ENCODE peak calls at places on chromosome 15, in ten cellular contexts. One of them, this sample, is unnamed. For H3K36me3, the result is how much of the 10 kb centered on the place peaks cover.

GRCh38 chr15:53978248-53978906 is at the start of gene UNC13C:
- DNase-seq in effector memory CD4-positive, alpha-beta T cell: no peak
- DNase-seq in upper lobe of right lung: peak
- DNase-seq in brain microvascular endothelial cell: peak
- DNase-seq in endodermal cell: peak
- DNase-seq in keratinocyte: no peak
- DNase-seq in CD8-positive, alpha-beta memory T cell: no peak
- DNase-seq in Peyer's patch: no peak
- DNase-seq in heart left ventricle: peak
- DNase-seq in upper lobe of left lung: peak
- DNase-seq in this sample: no peak

GRCh38 chr15:90648137-90649070 is 68.7 kb upstream of the BLM start:
- DNase-seq in CD8-positive, alpha-beta memory T cell: peak
- DNase-seq in endodermal cell: peak
- DNase-seq in brain microvascular endothelial cell: peak
- DNase-seq in Peyer's patch: peak
- DNase-seq in keratinocyte: no peak
- DNase-seq in effector memory CD4-positive, alpha-beta T cell: peak
- DNase-seq in upper lobe of left lung: peak
- DNase-seq in heart left ventricle: peak
- DNase-seq in upper lobe of right lung: peak
- DNase-seq in this sample: peak

GRCh38 chr15:94844533-94845390 is 613.4 kb downstream of the MCTP2 start:
- DNase-seq in upper lobe of left lung: peak
- DNase-seq in keratinocyte: no peak
- DNase-seq in heart left ventricle: peak
- DNase-seq in upper lobe of right lung: peak
- DNase-seq in Peyer's patch: no peak
- DNase-seq in brain microvascular endothelial cell: peak
- DNase-seq in effector memory CD4-positive, alpha-beta T cell: no peak
- DNase-seq in endodermal cell: peak
- DNase-seq in CD8-positive, alpha-beta memory T cell: no peak
- DNase-seq in this sample: no peak

GRCh38 chr15:87604857-87605446 is 651.6 kb downstream of the NTRK3 start:
- DNase-seq in heart left ventricle: no peak
- DNase-seq in brain microvascular endothelial cell: no peak
- DNase-seq in upper lobe of right lung: no peak
- DNase-seq in effector memory CD4-positive, alpha-beta T cell: no peak
- DNase-seq in keratinocyte: no peak
- DNase-seq in Peyer's patch: no peak
- DNase-seq in CD8-positive, alpha-beta memory T cell: no peak
- DNase-seq in upper lobe of left lung: no peak
- DNase-seq in endodermal cell: peak
- DNase-seq in this sample: no peak

GRCh38 chr15:74624020-74624602 is 8.5 kb downstream of the CLK3 start:
- DNase-seq in keratinocyte: no peak
- DNase-seq in upper lobe of left lung: peak
- DNase-seq in Peyer's patch: no peak
- DNase-seq in heart left ventricle: no peak
- DNase-seq in endodermal cell: no peak
- DNase-seq in brain microvascular endothelial cell: no peak
- DNase-seq in CD8-positive, alpha-beta memory T cell: no peak
- DNase-seq in effector memory CD4-positive, alpha-beta T cell: no peak
- DNase-seq in upper lobe of right lung: peak
- DNase-seq in this sample: no peak

GRCh38 chr15:92346063-92346462 is 47.6 kb upstream of the ST8SIA2 start:
- DNase-seq in CD8-positive, alpha-beta memory T cell: no peak
- DNase-seq in upper lobe of right lung: no peak
- DNase-seq in heart left ventricle: no peak
- DNase-seq in Peyer's patch: no peak
- DNase-seq in upper lobe of left lung: no peak
- DNase-seq in keratinocyte: no peak
- DNase-seq in brain microvascular endothelial cell: no peak
- DNase-seq in effector memory CD4-positive, alpha-beta T cell: no peak
- DNase-seq in endodermal cell: no peak
- DNase-seq in this sample: no peak

GRCh38 chr15:78757636-78757905 is 53.7 kb downstream of the ADAMTS7 start:
- DNase-seq in effector memory CD4-positive, alpha-beta T cell: no peak
- DNase-seq in heart left ventricle: no peak
- DNase-seq in upper lobe of right lung: no peak
- DNase-seq in endodermal cell: no peak
- DNase-seq in brain microvascular endothelial cell: no peak
- DNase-seq in CD8-positive, alpha-beta memory T cell: no peak
- DNase-seq in Peyer's patch: no peak
- DNase-seq in upper lobe of left lung: no peak
- DNase-seq in keratinocyte: no peak
- DNase-seq in this sample: no peak

GRCh38 chr15:49858076-49858475 is 237.2 kb downstream of the DTWD1 start:
- DNase-seq in Peyer's patch: no peak
- DNase-seq in upper lobe of left lung: no peak
- DNase-seq in effector memory CD4-positive, alpha-beta T cell: no peak
- DNase-seq in CD8-positive, alpha-beta memory T cell: no peak
- DNase-seq in upper lobe of right lung: no peak
- DNase-seq in endodermal cell: no peak
- DNase-seq in heart left ventricle: no peak
- DNase-seq in keratinocyte: no peak
- DNase-seq in brain microvascular endothelial cell: no peak
- DNase-seq in this sample: no peak

GRCh38 chr15:84947947-84948830 is 33.5 kb upstream of the PDE8A start:
- DNase-seq in CD8-positive, alpha-beta memory T cell: no peak
- DNase-seq in effector memory CD4-positive, alpha-beta T cell: no peak
- DNase-seq in upper lobe of left lung: no peak
- DNase-seq in Peyer's patch: no peak
- DNase-seq in brain microvascular endothelial cell: peak
- DNase-seq in heart left ventricle: peak
- DNase-seq in keratinocyte: peak
- DNase-seq in upper lobe of right lung: no peak
- DNase-seq in endodermal cell: no peak
- DNase-seq in this sample: no peak

GRCh38 chr15:81195339-81195864 is 1.3 kb upstream of the IL16 start:
- DNase-seq in keratinocyte: no peak
- DNase-seq in endodermal cell: no peak
- DNase-seq in Peyer's patch: no peak
- DNase-seq in upper lobe of left lung: no peak
- DNase-seq in heart left ventricle: no peak
- DNase-seq in brain microvascular endothelial cell: no peak
- DNase-seq in CD8-positive, alpha-beta memory T cell: no peak
- DNase-seq in upper lobe of right lung: no peak
- DNase-seq in effector memory CD4-positive, alpha-beta T cell: no peak
- DNase-seq in this sample: no peak

GRCh38 chr15:65099336-65099735 is 15.7 kb downstream of the UBAP1L start:
- DNase-seq in CD8-positive, alpha-beta memory T cell: no peak
- DNase-seq in keratinocyte: no peak
- DNase-seq in heart left ventricle: no peak
- DNase-seq in endodermal cell: peak
- DNase-seq in upper lobe of right lung: no peak
- DNase-seq in effector memory CD4-positive, alpha-beta T cell: no peak
- DNase-seq in Peyer's patch: no peak
- DNase-seq in upper lobe of left lung: no peak
- DNase-seq in brain microvascular endothelial cell: no peak
- DNase-seq in this sample: no peak

GRCh38 chr15:96171271-96171739 is 159.2 kb upstream of the NR2F2 start:
- DNase-seq in Peyer's patch: no peak
- DNase-seq in brain microvascular endothelial cell: no peak
- DNase-seq in heart left ventricle: no peak
- DNase-seq in upper lobe of right lung: no peak
- DNase-seq in effector memory CD4-positive, alpha-beta T cell: no peak
- DNase-seq in keratinocyte: no peak
- DNase-seq in endodermal cell: peak
- DNase-seq in CD8-positive, alpha-beta memory T cell: no peak
- DNase-seq in upper lobe of left lung: no peak
- DNase-seq in this sample: no peak

GRCh38 chr15:48177383-48177874 is 666 bp downstream of the MYEF2 start:
- DNase-seq in upper lobe of right lung: no peak
- DNase-seq in CD8-positive, alpha-beta memory T cell: peak
- DNase-seq in upper lobe of left lung: no peak
- DNase-seq in Peyer's patch: peak
- DNase-seq in effector memory CD4-positive, alpha-beta T cell: no peak
- DNase-seq in endodermal cell: no peak
- DNase-seq in heart left ventricle: no peak
- DNase-seq in keratinocyte: no peak
- DNase-seq in brain microvascular endothelial cell: peak
- DNase-seq in this sample: peak

GRCh38 chr15:85709250-85709649 is 85.5 kb downstream of the KLHL25 start:
- DNase-seq in effector memory CD4-positive, alpha-beta T cell: no peak
- DNase-seq in CD8-positive, alpha-beta memory T cell: no peak
- DNase-seq in upper lobe of right lung: no peak
- DNase-seq in Peyer's patch: no peak
- DNase-seq in heart left ventricle: no peak
- DNase-seq in endodermal cell: peak
- DNase-seq in upper lobe of left lung: no peak
- DNase-seq in brain microvascular endothelial cell: no peak
- DNase-seq in keratinocyte: no peak
- DNase-seq in this sample: no peak

GRCh38 chr15:73599934-73600333 is 33.3 kb downstream of the NPTN start:
- DNase-seq in endodermal cell: no peak
- DNase-seq in brain microvascular endothelial cell: no peak
- DNase-seq in heart left ventricle: no peak
- DNase-seq in upper lobe of left lung: no peak
- DNase-seq in Peyer's patch: no peak
- DNase-seq in effector memory CD4-positive, alpha-beta T cell: no peak
- DNase-seq in upper lobe of right lung: no peak
- DNase-seq in CD8-positive, alpha-beta memory T cell: no peak
- DNase-seq in keratinocyte: no peak
- DNase-seq in this sample: no peak

GRCh38 chr15:27064080-27064479 is 93.1 kb downstream of the GABRG3 start:
- DNase-seq in upper lobe of right lung: no peak
- DNase-seq in CD8-positive, alpha-beta memory T cell: no peak
- DNase-seq in keratinocyte: no peak
- DNase-seq in Peyer's patch: no peak
- DNase-seq in endodermal cell: no peak
- DNase-seq in upper lobe of left lung: no peak
- DNase-seq in heart left ventricle: no peak
- DNase-seq in brain microvascular endothelial cell: no peak
- DNase-seq in effector memory CD4-positive, alpha-beta T cell: no peak
- DNase-seq in this sample: no peak

GRCh38 chr15:27061739-27062138 is 90.8 kb downstream of the GABRG3 start:
- DNase-seq in brain microvascular endothelial cell: no peak
- DNase-seq in Peyer's patch: no peak
- DNase-seq in effector memory CD4-positive, alpha-beta T cell: no peak
- DNase-seq in CD8-positive, alpha-beta memory T cell: no peak
- DNase-seq in upper lobe of left lung: no peak
- DNase-seq in keratinocyte: no peak
- DNase-seq in heart left ventricle: no peak
- DNase-seq in upper lobe of right lung: no peak
- DNase-seq in endodermal cell: no peak
- DNase-seq in this sample: no peak

GRCh38 chr15:27057904-27058645 is 87.1 kb downstream of the GABRG3 start:
- DNase-seq in keratinocyte: no peak
- DNase-seq in endodermal cell: no peak
- DNase-seq in effector memory CD4-positive, alpha-beta T cell: no peak
- DNase-seq in brain microvascular endothelial cell: no peak
- DNase-seq in CD8-positive, alpha-beta memory T cell: no peak
- DNase-seq in upper lobe of right lung: no peak
- DNase-seq in Peyer's patch: no peak
- DNase-seq in upper lobe of left lung: no peak
- DNase-seq in heart left ventricle: no peak
- DNase-seq in this sample: no peak

GRCh38 chr15:27058939-27059338 is 88.0 kb downstream of the GABRG3 start:
- DNase-seq in upper lobe of left lung: no peak
- DNase-seq in keratinocyte: no peak
- DNase-seq in heart left ventricle: no peak
- DNase-seq in upper lobe of right lung: no peak
- DNase-seq in brain microvascular endothelial cell: no peak
- DNase-seq in CD8-positive, alpha-beta memory T cell: no peak
- DNase-seq in Peyer's patch: no peak
- DNase-seq in endodermal cell: no peak
- DNase-seq in effector memory CD4-positive, alpha-beta T cell: no peak
- DNase-seq in this sample: no peak

GRCh38 chr15:27059610-27060202 is 88.7 kb downstream of the GABRG3 start:
- DNase-seq in brain microvascular endothelial cell: peak
- DNase-seq in upper lobe of left lung: peak
- DNase-seq in endodermal cell: peak
- DNase-seq in Peyer's patch: no peak
- DNase-seq in heart left ventricle: no peak
- DNase-seq in upper lobe of right lung: no peak
- DNase-seq in keratinocyte: no peak
- DNase-seq in CD8-positive, alpha-beta memory T cell: no peak
- DNase-seq in effector memory CD4-positive, alpha-beta T cell: no peak
- DNase-seq in this sample: no peak
- H3K27ac ChIP-seq in brain microvascular endothelial cell: no peak
- H3K27ac ChIP-seq in upper lobe of left lung: no peak
- H3K27ac ChIP-seq in endodermal cell: no peak
- H3K27ac ChIP-seq in Peyer's patch: no peak
- H3K27ac ChIP-seq in heart left ventricle: no peak
- H3K27ac ChIP-seq in upper lobe of right lung: no peak
- H3K27ac ChIP-seq in keratinocyte: no peak
- H3K27ac ChIP-seq in CD8-positive, alpha-beta memory T cell: no peak
- H3K27ac ChIP-seq in effector memory CD4-positive, alpha-beta T cell: no peak
- H3K27ac ChIP-seq in this sample: no peak

GRCh38 chr15:58988011-58988785 is 735 bp downstream of the RNF111 start:
- DNase-seq in heart left ventricle: peak
- DNase-seq in upper lobe of right lung: peak
- DNase-seq in CD8-positive, alpha-beta memory T cell: peak
- DNase-seq in Peyer's patch: peak
- DNase-seq in effector memory CD4-positive, alpha-beta T cell: peak
- DNase-seq in upper lobe of left lung: peak
- DNase-seq in endodermal cell: peak
- DNase-seq in brain microvascular endothelial cell: peak
- DNase-seq in keratinocyte: no peak
- DNase-seq in this sample: peak
- H3K4me3 ChIP-seq in heart left ventricle: peak
- H3K4me3 ChIP-seq in upper lobe of right lung: peak
- H3K4me3 ChIP-seq in CD8-positive, alpha-beta memory T cell: peak
- H3K4me3 ChIP-seq in Peyer's patch: peak
- H3K4me3 ChIP-seq in effector memory CD4-positive, alpha-beta T cell: peak
- H3K4me3 ChIP-seq in upper lobe of left lung: peak
- H3K4me3 ChIP-seq in endodermal cell: peak
- H3K4me3 ChIP-seq in brain microvascular endothelial cell: peak
- H3K4me3 ChIP-seq in keratinocyte: peak
- H3K4me3 ChIP-seq in this sample: peak

DNA sequence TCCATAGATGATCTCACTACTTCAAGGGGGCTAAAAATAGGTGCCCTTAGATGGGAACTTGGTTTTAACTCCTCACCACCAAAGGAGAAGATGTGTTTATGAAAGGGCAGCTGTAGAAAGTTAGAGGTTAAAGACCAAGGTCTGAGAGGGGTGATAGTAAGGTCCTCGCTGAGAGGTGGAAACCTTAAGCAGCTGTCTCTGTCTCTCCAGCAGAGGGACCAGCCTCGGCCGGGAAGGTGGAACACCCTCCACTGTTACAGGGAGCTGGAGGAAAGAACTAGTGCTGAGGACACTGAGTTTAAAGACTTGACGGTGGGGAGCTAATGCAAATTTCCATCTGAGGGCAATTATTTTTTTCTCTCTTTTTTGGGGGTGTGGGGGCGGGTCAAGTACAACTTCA is 8.9 kb upstream of the RLBP1 start:
- DNase-seq in endodermal cell: no peak
- DNase-seq in brain microvascular endothelial cell: peak
- DNase-seq in Peyer's patch: no peak
- DNase-seq in upper lobe of left lung: no peak
- DNase-seq in heart left ventricle: no peak
- DNase-seq in keratinocyte: no peak
- DNase-seq in CD8-positive, alpha-beta memory T cell: no peak
- DNase-seq in effector memory CD4-positive, alpha-beta T cell: no peak
- DNase-seq in upper lobe of right lung: no peak
- DNase-seq in this sample: no peak
- H3K36me3 ChIP-seq in endodermal cell: under half
- H3K36me3 ChIP-seq in brain microvascular endothelial cell: under half
- H3K36me3 ChIP-seq in Peyer's patch: under half
- H3K36me3 ChIP-seq in upper lobe of left lung: under half
- H3K36me3 ChIP-seq in heart left ventricle: under half
- H3K36me3 ChIP-seq in keratinocyte: under half
- H3K36me3 ChIP-seq in CD8-positive, alpha-beta memory T cell: under half
- H3K36me3 ChIP-seq in effector memory CD4-positive, alpha-beta T cell: under half
- H3K36me3 ChIP-seq in upper lobe of right lung: under half
- H3K36me3 ChIP-seq in this sample: under half

GRCh38 chr15:66751579-66751978 is 49.5 kb downstream of the SMAD6 start:
- DNase-seq in effector memory CD4-positive, alpha-beta T cell: no peak
- DNase-seq in endodermal cell: no peak
- DNase-seq in heart left ventricle: no peak
- DNase-seq in upper lobe of left lung: peak
- DNase-seq in brain microvascular endothelial cell: no peak
- DNase-seq in CD8-positive, alpha-beta memory T cell: no peak
- DNase-seq in keratinocyte: no peak
- DNase-seq in Peyer's patch: no peak
- DNase-seq in upper lobe of right lung: peak
- DNase-seq in this sample: peak
- H3K27ac ChIP-seq in effector memory CD4-positive, alpha-beta T cell: no peak
- H3K27ac ChIP-seq in endodermal cell: no peak
- H3K27ac ChIP-seq in heart left ventricle: no peak
- H3K27ac ChIP-seq in upper lobe of left lung: peak
- H3K27ac ChIP-seq in brain microvascular endothelial cell: no peak
- H3K27ac ChIP-seq in CD8-positive, alpha-beta memory T cell: no peak
- H3K27ac ChIP-seq in keratinocyte: no peak
- H3K27ac ChIP-seq in Peyer's patch: no peak
- H3K27ac ChIP-seq in upper lobe of right lung: peak
- H3K27ac ChIP-seq in this sample: no peak

This sample was measured in CD4-positive, CD25-positive, alpha-beta regulatory T cell.